ENCODE peak calls at places on chromosomes 13 and 19, in six cellular contexts. V is body of pancreas, H is ovary, A is heart left ventricle, D is lung, F is tibial artery. T is an unnamed sample.

GRCh38 chr13:33180009-33180804 is 105.3 kb downstream of the STARD13 start:
- DNase-seq in H (no peak), F (no peak), A (no peak), D (no peak), V (no peak), T (no peak)

GRCh38 chr19:870963-871401 is 11.5 kb downstream of the CFD start:
- DNase-seq in A (peak), H (peak), F (no peak), V (peak), D (no peak), T (no peak)

GRCh38 chr19:3520166-3521103 is 14.3 kb downstream of the FZR1 start:
- DNase-seq in F (no peak), V (no peak), A (no peak), H (no peak), D (no peak), T (no peak)

GRCh38 chr19:31283701-31284100 is 65.5 kb downstream of the TSHZ3 start:
- DNase-seq in F (no peak), D (no peak), H (no peak), A (no peak), V (no peak), T (no peak)

GRCh38 chr19:55494172-55494761 is 6.0 kb downstream of the SSC5D start:
- DNase-seq in D (no peak), V (no peak), F (peak), A (no peak), H (peak), T (no peak)

GRCh38 chr19:367963-368623 is 23.5 kb upstream of the MIER2 start:
- DNase-seq in F (no peak), D (no peak), V (no peak), H (no peak), A (peak), T (no peak)

GRCh38 chr19:54427586-54427985 is 12.3 kb downstream of the TTYH1 start:
- DNase-seq in H (no peak), D (no peak), F (no peak), V (no peak), A (no peak), T (no peak)

GRCh38 chr13:114213980-114214379 is 20.7 kb upstream of the CDC16 start:
- DNase-seq in D (no peak), F (no peak), V (no peak), H (no peak), A (no peak), T (no peak)

GRCh38 chr13:48731957-48732569 is 78.3 kb downstream of the CYSLTR2 start:
- DNase-seq in V (peak), H (peak), F (no peak), D (no peak), A (peak), T (no peak)

GRCh38 chr13:34201050-34201913 is 383.3 kb downstream of the RFC3 start:
- DNase-seq in D (no peak), F (no peak), V (no peak), H (no peak), A (no peak), T (peak)

GRCh38 chr13:50901701-50902100 is 7.9 kb upstream of the RNASEH2B start:
- DNase-seq in F (no peak), A (no peak), H (no peak), D (no peak), V (no peak), T (no peak)

DNA sequence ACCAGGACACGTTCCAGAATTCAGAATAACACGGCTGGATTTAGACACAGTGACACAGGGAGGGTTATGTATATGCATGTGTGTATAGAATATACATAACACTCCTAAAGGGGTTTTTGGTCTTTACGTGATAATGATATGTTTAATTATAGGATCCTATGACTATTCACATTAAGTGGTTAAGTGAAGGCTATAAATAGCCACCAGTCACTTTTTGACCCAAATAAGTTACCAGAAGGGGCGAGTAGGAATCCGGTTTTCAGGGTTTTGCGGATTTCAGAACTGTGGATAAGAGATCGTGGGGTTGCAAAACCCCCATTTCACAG is 6.9 kb downstream of the ANGPTL6 start:
- DNase-seq in F (no peak), D (no peak), V (no peak), A (no peak), H (no peak), T (no peak)
- H3K27ac ChIP-seq in F (peak), D (peak), V (peak), A (peak), H (peak), T (peak)

GRCh38 chr19:11797491-11797890 is 832 bp upstream of the ZNF491 start:
- DNase-seq in V (peak), F (peak), D (peak), H (peak), A (peak), T (peak)
- TF ChIP-seq CTCF in V (peak), F (peak), D (peak), H (peak), A (peak), T (peak)

GRCh38 chr13:62337109-62337880 is 921.6 kb upstream of the PCDH20 start:
- DNase-seq in V (no peak), A (no peak), F (no peak), H (no peak), D (no peak), T (no peak)
- H3K4me3 ChIP-seq in V (no peak), A (no peak), F (no peak), H (no peak), D (no peak), T (no peak)

GRCh38 chr13:39381456-39381855 is 221.5 kb downstream of the LHFPL6 start:
- DNase-seq in D (no peak), F (no peak), H (no peak), A (no peak), V (no peak), T (no peak)
- H3K27ac ChIP-seq in D (no peak), F (no peak), H (no peak), A (no peak), V (no peak), T (no peak)

DNA sequence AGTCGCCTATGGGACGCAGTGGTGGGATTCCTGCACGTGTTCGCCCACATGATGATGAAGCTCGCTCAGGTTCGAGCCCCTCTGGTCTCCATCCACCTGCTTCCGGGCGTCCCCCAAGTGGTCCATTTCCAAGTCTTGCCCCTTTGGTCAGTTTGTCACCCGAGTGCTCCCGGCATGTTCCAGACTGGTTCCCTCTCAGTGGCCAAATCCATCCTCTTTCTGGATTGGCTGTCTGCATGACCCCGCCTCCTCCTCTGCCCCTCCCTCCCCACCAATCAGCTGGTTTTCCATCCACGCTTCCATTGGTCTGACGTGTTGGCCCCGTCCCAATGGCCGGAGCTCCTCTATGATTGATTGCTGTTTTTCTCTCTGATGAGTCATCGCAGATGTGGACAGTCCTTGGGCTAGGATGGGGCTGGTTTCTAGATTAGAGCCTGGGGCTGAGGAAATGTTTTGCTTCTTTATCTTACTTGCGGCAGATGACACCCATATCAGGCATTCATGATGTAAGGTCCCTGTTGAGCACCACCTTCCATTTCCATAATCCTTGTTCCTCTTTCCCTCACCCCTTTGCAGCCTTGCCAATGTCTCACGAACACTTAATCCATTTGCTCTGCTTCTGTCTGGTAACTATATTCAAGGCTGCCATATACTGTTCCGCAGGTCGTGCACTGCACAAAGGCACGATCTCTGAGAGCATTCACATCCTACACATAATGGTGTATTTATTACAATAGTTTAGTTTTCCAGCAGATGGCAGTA is 73.8 kb downstream of the MAP4K1 start:
- DNase-seq in D (peak), V (peak), A (no peak), F (peak), H (peak), T (peak)
- TF ChIP-seq CTCF in D (peak), V (peak), A (peak), F (peak), H (peak), T (no peak)

DNA sequence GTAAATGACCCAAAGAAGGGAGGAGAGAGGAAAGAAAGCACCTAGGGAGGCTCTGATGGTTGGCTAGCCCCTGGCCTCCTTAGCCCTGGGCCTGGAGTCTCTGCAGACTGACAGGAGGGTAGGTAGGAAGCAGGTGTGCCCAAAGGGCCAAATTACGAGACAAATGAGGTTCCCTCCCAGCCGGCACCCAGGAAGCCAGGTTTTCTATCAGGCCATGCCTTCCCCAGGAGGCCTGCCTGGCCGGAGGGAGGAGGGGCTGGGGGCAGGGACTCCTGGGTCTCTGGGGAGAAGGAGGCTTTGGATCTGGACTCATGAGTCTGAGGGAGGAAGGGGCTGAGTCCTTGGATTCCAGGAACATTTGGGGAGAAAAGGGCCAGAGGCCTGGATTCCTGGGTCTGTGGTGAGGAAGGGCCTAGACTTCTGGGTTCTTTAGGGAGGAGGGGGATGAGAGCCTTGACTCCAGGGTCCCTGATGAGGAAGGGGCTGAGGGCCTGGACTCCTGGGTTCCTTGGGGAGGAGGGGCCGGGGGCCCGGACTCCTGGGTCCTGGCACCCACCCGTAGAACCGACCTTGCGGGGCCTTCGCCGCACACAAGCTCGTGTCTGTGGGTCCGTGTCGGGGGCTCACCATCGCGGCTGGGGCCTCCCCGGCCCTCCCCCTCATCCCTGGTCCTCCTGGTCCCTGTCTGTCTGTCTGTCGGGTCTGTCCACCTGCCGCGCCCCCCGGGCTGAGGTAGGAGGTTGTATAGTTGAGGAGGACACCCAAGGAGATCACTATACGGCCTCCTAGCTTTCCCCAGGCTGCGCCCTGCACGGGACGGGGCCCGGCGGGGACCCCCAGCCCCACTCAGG is 840 bp upstream of the SPACA6 start:
- DNase-seq in H (no peak), A (no peak), F (no peak), V (no peak), D (no peak), T (no peak)
- H3K4me3 ChIP-seq in H (peak), A (no peak), F (peak), V (no peak), D (no peak), T (peak)

DNA sequence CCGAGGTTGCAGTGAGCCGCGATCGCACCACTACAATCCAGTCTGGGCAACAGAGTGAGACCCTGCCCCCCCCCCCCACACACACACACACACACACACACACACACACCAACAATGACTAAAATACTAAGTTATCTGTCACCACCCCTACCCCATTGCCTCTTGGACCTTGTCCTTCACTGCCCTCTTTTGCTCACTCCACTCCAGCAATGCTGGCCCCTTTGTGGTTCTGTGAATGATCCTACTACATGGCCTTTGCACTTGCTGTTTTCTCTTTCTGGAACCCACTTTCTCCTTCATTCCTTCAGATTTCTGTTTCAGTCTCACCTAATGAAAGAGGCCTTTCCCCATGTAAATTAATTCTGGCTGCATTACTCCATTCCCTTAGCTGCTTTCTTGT is 2.6 kb upstream of the SAMD4B start:
- DNase-seq in A (no peak), F (no peak), D (no peak), V (no peak), H (no peak), T (no peak)
- H3K27ac ChIP-seq in A (no peak), F (no peak), D (no peak), V (no peak), H (no peak), T (no peak)

DNA sequence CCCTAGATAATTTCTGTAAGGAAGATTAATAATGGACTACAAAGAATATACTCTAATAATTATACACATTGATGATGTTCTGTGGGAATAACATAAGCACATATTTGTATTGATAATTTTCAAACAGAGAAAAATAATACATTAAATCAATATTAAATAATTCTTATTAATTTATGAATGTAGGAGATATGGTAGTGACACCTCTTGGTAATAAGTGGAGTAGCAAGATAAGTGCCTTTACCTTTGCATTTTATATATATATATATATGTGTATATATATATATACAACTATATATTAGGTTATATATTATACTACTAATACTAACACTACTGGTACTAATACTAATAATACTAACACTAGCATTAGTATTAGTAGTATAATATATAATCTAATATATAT is 905.8 kb downstream of the SLITRK1 start:
- DNase-seq in V (no peak), H (no peak), F (no peak), D (no peak), A (no peak), T (no peak)
- TF ChIP-seq CTCF in V (no peak), H (no peak), F (no peak), D (no peak), A (no peak), T (peak)

DNA sequence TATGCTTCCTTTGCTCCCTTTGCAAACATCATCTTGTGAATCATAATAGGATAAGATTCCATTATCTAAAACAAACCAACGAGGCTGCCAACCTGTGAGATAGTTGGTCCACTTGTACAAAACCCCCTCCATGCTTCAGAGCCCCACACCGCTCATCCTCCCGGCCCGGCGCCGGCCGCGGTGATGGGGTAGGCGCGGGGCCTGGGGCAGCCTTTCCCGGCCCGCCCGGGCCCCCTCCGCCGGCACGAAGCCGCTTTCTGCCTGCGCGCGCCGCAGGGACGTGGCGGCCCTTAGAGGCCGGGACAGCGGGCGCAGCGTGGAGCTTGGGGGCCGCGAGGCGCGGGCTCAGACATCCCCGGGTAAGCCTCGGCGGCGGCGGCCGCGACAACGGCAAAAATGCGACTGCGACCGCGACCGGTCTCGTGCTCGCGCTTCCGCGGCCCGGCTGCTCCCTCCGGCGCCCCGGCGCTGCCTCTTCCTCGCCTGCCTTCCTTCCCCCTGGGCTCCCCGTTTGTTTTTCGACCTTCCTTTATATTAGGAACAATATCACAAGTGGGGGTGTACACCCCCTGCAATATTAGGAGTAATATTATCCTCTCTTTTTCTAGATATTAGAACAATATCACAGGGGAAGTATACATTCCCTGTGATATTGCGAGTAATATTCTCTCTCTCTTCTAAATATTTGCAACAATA is 54.0 kb upstream of the CEACAM21 start:
- DNase-seq in A (peak), V (no peak), F (no peak), D (no peak), H (no peak), T (no peak)
- H3K4me3 ChIP-seq in A (peak), V (no peak), F (peak), D (no peak), H (no peak), T (no peak)